ENCODE peak calls at places on chromosomes 6 and 20, in five cellular contexts. E is cardiac septum; U is Karpas-422; H is A549; F is stimulated activated CD4-positive, alpha-beta T cell treated with anti-CD3 and anti-CD28 coated beads, TNF-alpha, amount 100 ng/mL, for 4 hours. Y is an unnamed sample.

GRCh38 chr6:144957236-144957937 is 672.3 kb downstream of the UTRN start:
- DNase-seq in E (no peak), U (peak), H (no peak), F (no peak), Y (no peak)

GRCh38 chr20:45924391-45925261 is 9.9 kb upstream of the PCIF1 start:
- DNase-seq in U (no peak), H (no peak), F (no peak), E (no peak), Y (no peak)

GRCh38 chr6:50520325-50520724 is 193.0 kb upstream of the TFAP2D start:
- DNase-seq in F (no peak), E (no peak), H (no peak), U (no peak), Y (no peak)

GRCh38 chr6:15320683-15321082 is 74.8 kb downstream of the JARID2 start:
- DNase-seq in E (no peak), H (no peak), U (no peak), F (no peak), Y (no peak)

GRCh38 chr6:157893238-157893637 is 70.2 kb downstream of the SNX9 start:
- DNase-seq in E (no peak), F (no peak), H (no peak), U (peak), Y (no peak)

GRCh38 chr6:136181858-136182257 is 68.3 kb downstream of the MTFR2 start:
- DNase-seq in H (no peak), F (no peak), U (no peak), E (no peak), Y (no peak)

GRCh38 chr6:138572885-138573284 is 73.6 kb upstream of the NHSL1 start:
- DNase-seq in E (no peak), H (no peak), U (no peak), F (no peak), Y (no peak)

GRCh38 chr20:38460040-38460623 is 12.5 kb upstream of the RALGAPB start:
- DNase-seq in H (peak), E (no peak), U (no peak), F (no peak), Y (no peak)

GRCh38 chr20:58446938-58447265 is 57.9 kb downstream of the VAPB start:
- DNase-seq in E (no peak), H (no peak), F (no peak), U (no peak), Y (no peak)

GRCh38 chr6:170147056-170147787 is 143.7 kb downstream of the DLL1 start:
- DNase-seq in F (no peak), E (no peak), H (no peak), U (no peak), Y (no peak)

GRCh38 chr6:100300221-100300736 is 164.4 kb downstream of the SIM1 start:
- DNase-seq in H (peak), E (no peak), F (no peak), U (no peak), Y (no peak)

GRCh38 chr6:153131037-153131981 is at the start of gene RGS17:
- DNase-seq in H (peak), E (no peak), U (no peak), F (no peak), Y (peak)

GRCh38 chr6:137093183-137094069 is 48.7 kb upstream of the IL20RA start:
- DNase-seq in F (no peak), U (no peak), H (no peak), E (no peak), Y (no peak)

GRCh38 chr6:161954699-161955276 is 680.9 kb upstream of the AGPAT4 start:
- DNase-seq in U (no peak), E (no peak), F (no peak), H (no peak), Y (no peak)

GRCh38 chr6:3324262-3324942 is 65.7 kb downstream of the PSMG4 start:
- DNase-seq in F (no peak), E (peak), U (no peak), H (peak), Y (peak)

GRCh38 chr6:7773322-7773721 is 47.4 kb downstream of the BMP6 start:
- DNase-seq in H (no peak), U (no peak), E (no peak), F (no peak), Y (no peak)

GRCh38 chr6:131954775-131955107 is 3.6 kb upstream of the CCN2 start:
- DNase-seq in F (no peak), H (peak), U (no peak), E (no peak), Y (no peak)

GRCh38 chr6:34150766-34151165 is 4.9 kb upstream of the GRM4 start:
- DNase-seq in E (peak), H (no peak), U (no peak), F (no peak), Y (no peak)

GRCh38 chr6:83838727-83839126 is 14.4 kb upstream of the RIPPLY2 start:
- DNase-seq in H (no peak), E (no peak), U (no peak), F (no peak), Y (no peak)

GRCh38 chr6:27528714-27529113 is 55.8 kb upstream of the ZNF184 start:
- DNase-seq in E (no peak), H (no peak), U (no peak), F (no peak), Y (no peak)

GRCh38 chr6:36980876-36981619 is 4.9 kb downstream of the MTCH1 start:
- DNase-seq in E (no peak), F (no peak), U (no peak), H (no peak), Y (no peak)